ENCODE peak calls at places on chromosomes 12 and 14, in four cellular contexts. X is PC-3, Q is kidney, H is endodermal cell. Z is an unnamed sample.

GRCh38 chr12:94879542-94879941 is 124.0 kb downstream of the NDUFA12 start:
- DNase-seq in X (peak; percentile 39), Q (no peak), H (peak; percentile 84), Z (peak; percentile 62)

GRCh38 chr12:49962861-49963765 is 1.4 kb downstream of the AQP5 start:
- DNase-seq in X (peak; percentile 91), Q (peak; percentile 93), H (peak; percentile 58), Z (peak; percentile 63)

GRCh38 chr12:95601626-95602025 is 50.4 kb upstream of the USP44 start:
- DNase-seq in H (no peak), X (peak; percentile 89), Q (no peak), Z (no peak)

GRCh38 chr14:106564058-106564643 is 1037.8 kb downstream of the TMEM121 start:
- DNase-seq in H (peak; percentile 68), Q (no peak), X (peak; percentile 16), Z (peak; percentile 1)

GRCh38 chr12:132812631-132813305 is 15.9 kb downstream of the GOLGA3 start:
- DNase-seq in X (peak; percentile 22), H (no peak), Q (no peak), Z (no peak)

GRCh38 chr12:12333407-12333831 is 16.6 kb downstream of the MANSC1 start:
- DNase-seq in X (peak; percentile 85), H (no peak), Q (no peak), Z (no peak)

GRCh38 chr12:132117558-132117875 is 26.6 kb downstream of the DDX51 start:
- DNase-seq in H (peak; percentile 84), X (no peak), Q (no peak), Z (no peak)

GRCh38 chr14:68691031-68691864 is 101.6 kb downstream of the ZFP36L1 start:
- DNase-seq in Q (no peak), H (peak; percentile 82), X (no peak), Z (peak; percentile 93)

GRCh38 chr12:83893101-83893500 is 1019.5 kb downstream of the SLC6A15 start:
- DNase-seq in X (no peak), Q (no peak), H (no peak), Z (no peak)

GRCh38 chr12:650983-651382 is 12.3 kb downstream of the NINJ2 start:
- DNase-seq in X (no peak), Q (no peak), H (peak; percentile 39), Z (no peak)

GRCh38 chr12:121223283-121223946 is 13.5 kb downstream of the P2RX4 start:
- DNase-seq in X (no peak), Q (peak; percentile 58), H (peak; percentile 88), Z (no peak)

DNA sequence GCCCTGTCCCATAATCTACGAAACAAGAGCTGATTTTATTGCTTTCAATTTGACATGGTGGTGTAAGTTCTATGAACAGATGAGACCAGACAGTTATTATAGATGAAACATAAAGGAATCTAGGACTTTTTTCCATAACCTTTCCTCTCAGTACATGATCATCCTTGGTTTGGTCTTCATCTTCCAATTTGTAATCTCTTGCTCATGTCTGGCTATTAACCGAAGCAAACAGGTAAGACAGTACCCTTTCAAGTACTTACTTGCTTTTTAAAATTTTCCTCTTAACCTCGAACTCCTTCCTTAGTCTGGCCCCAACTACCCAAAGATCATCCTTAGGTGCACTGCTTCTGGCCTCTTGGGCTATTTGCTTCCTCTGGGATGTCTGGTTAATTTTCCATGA is 1.2 kb downstream of the TSPAN31 start:
- DNase-seq in Q (no peak), H (no peak), X (no peak), Z (no peak)
- H3K9ac ChIP-seq in Q (no peak overlapping the region), H (no peak overlapping the region), X (no peak overlapping the region), Z (no peak overlapping the region)

GRCh38 chr12:56565510-56566101 is 44.0 kb downstream of the RBMS2 start:
- DNase-seq in X (peak; percentile 25), Q (peak; percentile 89), H (peak; percentile 77), Z (peak; percentile 42)
- TF ChIP-seq CTCF in X (no peak), Q (peak; percentile 17), H (no peak), Z (no peak)

GRCh38 chr14:102540310-102541028 is 30.9 kb upstream of the ANKRD9 start:
- DNase-seq in X (no peak), Q (no peak), H (peak; percentile 65), Z (peak; percentile 23)
- H3K9ac ChIP-seq in X (no peak overlapping the region), Q (no peak overlapping the region), H (no peak overlapping the region), Z (no peak overlapping the region)

GRCh38 chr12:64077922-64078321 is 144.2 kb downstream of the KICS2 start:
- DNase-seq in Q (no peak), X (peak; percentile 54), H (no peak), Z (no peak)
- TF ChIP-seq CTCF in Q (no peak), X (peak; percentile 67), H (peak; percentile 68), Z (peak; percentile 38)

DNA sequence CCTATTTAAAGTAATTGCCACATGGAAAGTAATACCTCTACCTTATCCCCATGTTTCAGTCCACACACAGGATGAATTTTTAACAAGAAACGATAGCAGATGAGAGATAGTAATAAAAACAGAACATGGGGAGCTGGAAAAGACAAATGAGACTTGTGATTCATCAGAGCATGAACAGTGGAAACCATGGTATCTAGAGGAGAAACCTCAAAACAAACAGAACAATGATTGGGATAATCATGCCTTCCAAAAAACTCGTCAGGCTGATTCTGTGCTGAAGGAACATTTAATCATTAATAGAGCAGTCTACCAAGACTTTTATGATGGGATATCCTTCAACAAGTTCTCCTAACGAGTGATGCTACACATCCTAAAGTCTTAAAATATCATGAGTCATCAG is 1390.7 kb downstream of the FSCB start:
- DNase-seq in H (no peak), X (peak; percentile 46), Q (no peak), Z (no peak)
- H3K9ac ChIP-seq in H (no peak overlapping the region), X (no peak overlapping the region), Q (no peak overlapping the region), Z (no peak overlapping the region)

GRCh38 chr12:64236549-64236948 is 14.5 kb upstream of the KICS2 start:
- DNase-seq in X (peak; percentile 35), Q (no peak), H (no peak), Z (no peak)
- TF ChIP-seq CTCF in X (no peak), Q (no peak), H (peak; percentile 26), Z (no peak)

GRCh38 chr12:54292931-54293241 is 7.9 kb downstream of the NFE2 start:
- DNase-seq in H (no peak), X (no peak), Q (no peak), Z (no peak)

GRCh38 chr12:54296393-54297121 is 4.3 kb downstream of the NFE2 start:
- DNase-seq in Q (no peak), X (no peak), H (no peak), Z (no peak)

GRCh38 chr12:54292083-54292930 is 8.5 kb downstream of the NFE2 start:
- DNase-seq in H (no peak), X (no peak), Q (no peak), Z (no peak)

GRCh38 chr12:54294914-54295566 is 5.8 kb downstream of the NFE2 start:
- DNase-seq in H (no peak), Q (no peak), X (no peak), Z (no peak)

DNA sequence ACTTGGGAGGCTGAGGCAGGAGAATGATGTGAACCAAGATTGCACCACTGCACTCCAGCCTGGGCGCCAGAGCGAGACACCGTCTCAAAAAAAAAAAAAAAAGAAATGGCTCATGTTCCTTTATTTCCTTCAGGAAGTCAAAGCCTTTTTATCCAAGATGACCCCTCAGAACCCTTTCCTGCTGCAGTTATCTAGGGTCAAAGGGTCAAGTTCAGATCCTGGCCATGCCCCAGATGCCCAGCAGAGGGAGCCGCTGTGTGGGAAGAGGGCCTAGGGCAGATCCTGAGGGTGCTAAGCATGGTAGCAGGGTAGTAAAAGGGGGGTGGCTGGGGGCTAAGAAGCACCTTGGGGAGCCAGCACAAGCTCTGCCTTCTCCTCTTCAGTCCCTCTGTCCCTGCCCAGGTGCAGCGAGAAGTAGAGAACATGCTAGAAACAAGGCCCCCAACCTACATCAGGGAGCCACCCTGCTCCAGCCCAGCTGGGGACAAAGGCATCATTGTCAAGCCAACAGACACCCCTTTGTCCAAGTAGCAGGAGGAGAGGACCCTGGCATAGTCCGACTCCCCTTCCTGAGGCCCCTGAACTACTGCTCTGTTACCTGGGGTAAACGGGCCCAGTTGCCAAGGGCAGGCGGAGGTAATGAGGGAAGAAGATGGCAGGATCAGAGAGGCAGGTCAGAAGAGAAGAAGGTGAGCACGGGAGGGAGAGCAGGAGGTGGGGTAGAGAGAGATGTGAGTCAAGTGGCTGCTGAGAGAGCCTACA is 6.5 kb downstream of the NFE2 start:
- DNase-seq in X (peak; percentile 49), H (peak; percentile 97), Q (no peak), Z (peak; percentile 63)
- H3K9ac ChIP-seq in X (no peak overlapping the region), H (no peak overlapping the region), Q (no peak overlapping the region), Z (no peak overlapping the region)

GRCh38 chr14:94467728-94468520 is 8.1 kb downstream of the SERPINA9 start:
- DNase-seq in X (no peak), Q (no peak), H (peak; percentile 7), Z (no peak)
- TF ChIP-seq CTCF in X (no peak), Q (no peak), H (no peak), Z (no peak)

Z was measured in neural progenitor cell.